ENCODE peak calls at places on chromosomes 16 and 17, in five cellular contexts. One of them, this sample, is unnamed.
A peak's percentile ranks its signal among the peaks of the same experiment; 100 is the strongest.

GRCh38 chr17:64507418-64507766 is 615 bp downstream of the CEP95 start:
- DNase-seq in RWPE1: peak; percentile 58
- DNase-seq in brain microvascular endothelial cell: peak; percentile 57
- DNase-seq in omental fat pad: no peak
- DNase-seq in esophagus squamous epithelium: no peak
- DNase-seq in this sample: peak; percentile 74

GRCh38 chr17:6421700-6422604 is 13.0 kb downstream of the AIPL1 start:
- DNase-seq in RWPE1: peak; percentile 84
- DNase-seq in brain microvascular endothelial cell: peak; percentile 63
- DNase-seq in omental fat pad: peak; percentile 50
- DNase-seq in esophagus squamous epithelium: peak; percentile 10
- DNase-seq in this sample: peak; percentile 58

GRCh38 chr16:80912651-80913050 is 94.0 kb downstream of the CMC2 start:
- DNase-seq in RWPE1: no peak
- DNase-seq in brain microvascular endothelial cell: no peak
- DNase-seq in omental fat pad: no peak
- DNase-seq in esophagus squamous epithelium: no peak
- DNase-seq in this sample: no peak

GRCh38 chr16:53435066-53435688 is 906 bp downstream of the RBL2 start:
- DNase-seq in RWPE1: peak; percentile 81
- DNase-seq in brain microvascular endothelial cell: peak; percentile 83
- DNase-seq in omental fat pad: peak; percentile 49
- DNase-seq in esophagus squamous epithelium: peak; percentile 37
- DNase-seq in this sample: peak; percentile 84

GRCh38 chr16:67456383-67457140 is 24.4 kb downstream of the ATP6V0D1 start:
- DNase-seq in RWPE1: no peak
- DNase-seq in brain microvascular endothelial cell: peak; percentile 13
- DNase-seq in omental fat pad: no peak
- DNase-seq in esophagus squamous epithelium: no peak
- DNase-seq in this sample: peak; percentile 46

GRCh38 chr17:9251273-9251672 is 230.0 kb downstream of the NTN1 start:
- DNase-seq in RWPE1: no peak
- DNase-seq in brain microvascular endothelial cell: no peak
- DNase-seq in omental fat pad: no peak
- DNase-seq in esophagus squamous epithelium: no peak
- DNase-seq in this sample: no peak

GRCh38 chr16:72991645-72992044 is 56.3 kb downstream of the ZFHX3 start:
- DNase-seq in RWPE1: no peak
- DNase-seq in brain microvascular endothelial cell: no peak
- DNase-seq in omental fat pad: no peak
- DNase-seq in esophagus squamous epithelium: no peak
- DNase-seq in this sample: no peak

GRCh38 chr16:66502020-66502913 is 47.7 kb downstream of the TK2 start:
- DNase-seq in RWPE1: peak; percentile 36
- DNase-seq in brain microvascular endothelial cell: no peak
- DNase-seq in omental fat pad: peak; percentile 27
- DNase-seq in esophagus squamous epithelium: no peak
- DNase-seq in this sample: no peak

GRCh38 chr17:29107933-29108805 is 65.2 kb downstream of the PIPOX start:
- DNase-seq in RWPE1: peak; percentile 57
- DNase-seq in brain microvascular endothelial cell: no peak
- DNase-seq in omental fat pad: no peak
- DNase-seq in esophagus squamous epithelium: no peak
- DNase-seq in this sample: no peak

GRCh38 chr17:27345141-27345904 is 51.4 kb downstream of the WSB1 start:
- DNase-seq in RWPE1: no peak
- DNase-seq in brain microvascular endothelial cell: no peak
- DNase-seq in omental fat pad: no peak
- DNase-seq in esophagus squamous epithelium: no peak
- DNase-seq in this sample: no peak

GRCh38 chr17:80068301-80069160 is 32.1 kb downstream of the CCDC40 start:
- DNase-seq in RWPE1: no peak
- DNase-seq in brain microvascular endothelial cell: peak; percentile 59
- DNase-seq in omental fat pad: no peak
- DNase-seq in esophagus squamous epithelium: no peak
- DNase-seq in this sample: peak; percentile 57

GRCh38 chr16:743794-744500 is 3.1 kb upstream of the CIAO3 start:
- DNase-seq in RWPE1: no peak
- DNase-seq in brain microvascular endothelial cell: no peak
- DNase-seq in omental fat pad: no peak
- DNase-seq in esophagus squamous epithelium: no peak
- DNase-seq in this sample: no peak

GRCh38 chr17:64209983-64210382 is 53.1 kb downstream of the TEX2 start:
- DNase-seq in RWPE1: peak; percentile 25
- DNase-seq in brain microvascular endothelial cell: no peak
- DNase-seq in omental fat pad: no peak
- DNase-seq in esophagus squamous epithelium: no peak
- DNase-seq in this sample: no peak

GRCh38 chr17:82101767-82102679 is 4.0 kb upstream of the FASN start:
- DNase-seq in RWPE1: no peak
- DNase-seq in brain microvascular endothelial cell: no peak
- DNase-seq in omental fat pad: no peak
- DNase-seq in esophagus squamous epithelium: no peak
- DNase-seq in this sample: no peak

GRCh38 chr16:9966569-9967157 is 215.6 kb downstream of the GRIN2A start:
- DNase-seq in RWPE1: no peak
- DNase-seq in brain microvascular endothelial cell: peak; percentile 34
- DNase-seq in omental fat pad: no peak
- DNase-seq in esophagus squamous epithelium: no peak
- DNase-seq in this sample: peak; percentile 11

GRCh38 chr16:15576960-15577958 is 65.7 kb downstream of the MARF1 start:
- DNase-seq in RWPE1: no peak
- DNase-seq in brain microvascular endothelial cell: no peak
- DNase-seq in omental fat pad: no peak
- DNase-seq in esophagus squamous epithelium: no peak
- DNase-seq in this sample: no peak

GRCh38 chr17:63094636-63095035 is 128.6 kb downstream of the TANC2 start:
- DNase-seq in RWPE1: no peak
- DNase-seq in brain microvascular endothelial cell: no peak
- DNase-seq in omental fat pad: no peak
- DNase-seq in esophagus squamous epithelium: no peak
- DNase-seq in this sample: no peak

GRCh38 chr17:19876524-19877161 is 8.9 kb upstream of the ULK2 start:
- DNase-seq in RWPE1: no peak
- DNase-seq in brain microvascular endothelial cell: no peak
- DNase-seq in omental fat pad: no peak
- DNase-seq in esophagus squamous epithelium: no peak
- DNase-seq in this sample: no peak

GRCh38 chr16:86396318-86396882 is 113.9 kb upstream of the FOXF1 start:
- DNase-seq in RWPE1: no peak
- DNase-seq in brain microvascular endothelial cell: peak; percentile 9
- DNase-seq in omental fat pad: no peak
- DNase-seq in esophagus squamous epithelium: no peak
- DNase-seq in this sample: peak; percentile 78

GRCh38 chr16:54812229-54812628 is 118.4 kb upstream of the IRX5 start:
- DNase-seq in RWPE1: no peak
- DNase-seq in brain microvascular endothelial cell: no peak
- DNase-seq in omental fat pad: no peak
- DNase-seq in esophagus squamous epithelium: no peak
- DNase-seq in this sample: no peak

GRCh38 chr17:52515927-52516326 is 357.4 kb upstream of the CA10 start:
- DNase-seq in RWPE1: no peak
- DNase-seq in brain microvascular endothelial cell: no peak
- DNase-seq in omental fat pad: no peak
- DNase-seq in esophagus squamous epithelium: no peak
- DNase-seq in this sample: no peak

GRCh38 chr17:52517176-52517575 is 358.7 kb upstream of the CA10 start:
- DNase-seq in RWPE1: no peak
- DNase-seq in brain microvascular endothelial cell: no peak
- DNase-seq in omental fat pad: no peak
- DNase-seq in esophagus squamous epithelium: no peak
- DNase-seq in this sample: no peak
- TF ChIP-seq CTCF in RWPE1: no peak
- TF ChIP-seq CTCF in brain microvascular endothelial cell: no peak
- TF ChIP-seq CTCF in omental fat pad: no peak
- TF ChIP-seq CTCF in esophagus squamous epithelium: no peak
- TF ChIP-seq CTCF in this sample: no peak

GRCh38 chr16:6360641-6361040 is 972.0 kb upstream of the RBFOX1 start:
- DNase-seq in RWPE1: no peak
- DNase-seq in brain microvascular endothelial cell: no peak
- DNase-seq in omental fat pad: no peak
- DNase-seq in esophagus squamous epithelium: no peak
- DNase-seq in this sample: no peak
- TF ChIP-seq CTCF in RWPE1: no peak
- TF ChIP-seq CTCF in brain microvascular endothelial cell: no peak
- TF ChIP-seq CTCF in omental fat pad: no peak
- TF ChIP-seq CTCF in esophagus squamous epithelium: no peak
- TF ChIP-seq CTCF in this sample: no peak

GRCh38 chr17:58956997-58957724 is 149.5 kb downstream of the TRIM37 start:
- DNase-seq in RWPE1: peak; percentile 63
- DNase-seq in brain microvascular endothelial cell: peak; percentile 86
- DNase-seq in omental fat pad: no peak
- DNase-seq in esophagus squamous epithelium: no peak
- DNase-seq in this sample: peak; percentile 14

GRCh38 chr17:58965221-58965620 is 141.5 kb downstream of the TRIM37 start:
- DNase-seq in RWPE1: no peak
- DNase-seq in brain microvascular endothelial cell: no peak
- DNase-seq in omental fat pad: no peak
- DNase-seq in esophagus squamous epithelium: no peak
- DNase-seq in this sample: no peak

DNA sequence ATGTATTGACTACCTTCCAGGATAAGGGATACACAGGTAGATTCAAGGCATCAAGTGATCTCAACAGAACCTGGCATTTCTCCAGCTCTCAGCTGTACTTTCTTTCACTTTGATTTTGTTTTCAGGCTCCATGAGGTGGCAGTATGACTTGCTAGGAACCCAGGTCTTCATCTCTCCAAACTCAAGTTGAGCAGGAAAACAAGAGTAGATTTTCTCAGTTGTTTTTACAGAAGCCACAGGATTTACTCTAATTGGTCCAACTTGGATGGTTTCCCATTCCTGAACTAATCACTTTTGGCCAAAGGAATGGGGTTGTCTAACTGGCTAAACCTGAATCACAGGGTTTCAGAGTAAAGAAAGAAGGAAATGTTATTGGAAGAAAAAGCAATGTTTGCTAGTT is 146.6 kb downstream of the TRIM37 start:
- DNase-seq in RWPE1: peak; percentile 53
- DNase-seq in brain microvascular endothelial cell: peak; percentile 68
- DNase-seq in omental fat pad: no peak
- DNase-seq in esophagus squamous epithelium: no peak
- DNase-seq in this sample: peak; percentile 92
- TF ChIP-seq CTCF in RWPE1: no peak
- TF ChIP-seq CTCF in brain microvascular endothelial cell: peak; percentile 55
- TF ChIP-seq CTCF in omental fat pad: no peak
- TF ChIP-seq CTCF in esophagus squamous epithelium: peak; percentile 20
- TF ChIP-seq CTCF in this sample: peak; percentile 66

GRCh38 chr16:77657016-77657415 is 65.3 kb upstream of the NUDT7 start:
- DNase-seq in RWPE1: no peak
- DNase-seq in brain microvascular endothelial cell: peak; percentile 19
- DNase-seq in omental fat pad: no peak
- DNase-seq in esophagus squamous epithelium: no peak
- DNase-seq in this sample: no peak
- TF ChIP-seq CTCF in RWPE1: no peak
- TF ChIP-seq CTCF in brain microvascular endothelial cell: no peak
- TF ChIP-seq CTCF in omental fat pad: no peak
- TF ChIP-seq CTCF in esophagus squamous epithelium: no peak
- TF ChIP-seq CTCF in this sample: no peak

This sample was measured in HFFc6.